ENCODE peak calls at places on chromosomes 2 and 18, in five cellular contexts. S, W, N, E and U are unnamed samples.
A peak's percentile ranks its signal among the peaks of the same experiment; 100 is the strongest.

GRCh38 chr2:75375646-75376582 is 176.6 kb upstream of the TACR1 start:
- DNase-seq in W (no peak), E (no peak), S (no peak), N (no peak), U (no peak)

GRCh38 chr2:10619643-10620042 is 70.1 kb downstream of the NOL10 start:
- DNase-seq in E (no peak), W (no peak), S (no peak), N (no peak), U (no peak)

GRCh38 chr2:288002-288742 is at the start of gene ALKAL2:
- DNase-seq in N (peak; percentile 73), S (no peak), W (no peak), E (peak; percentile 70), U (peak; percentile 39)

GRCh38 chr2:9150906-9151305 is 55.7 kb upstream of the ASAP2 start:
- DNase-seq in E (no peak), N (no peak), S (no peak), W (no peak), U (no peak)

GRCh38 chr2:67215214-67215613 is 181.9 kb upstream of the ETAA1 start:
- DNase-seq in S (no peak), W (no peak), E (peak; percentile 72), N (peak; percentile 22), U (peak; percentile 52)

GRCh38 chr18:54247488-54248175 is 21.7 kb upstream of the POLI start:
- DNase-seq in W (no peak), E (no peak), N (no peak), S (no peak), U (no peak)

GRCh38 chr2:168585700-168586099 is 129.6 kb downstream of the CERS6 start:
- DNase-seq in N (no peak), W (no peak), S (no peak), E (no peak), U (no peak)

GRCh38 chr18:48605408-48605845 is 66.6 kb downstream of the CTIF start:
- DNase-seq in S (no peak), E (peak; percentile 73), N (no peak), W (peak; percentile 23), U (no peak)

GRCh38 chr2:15810451-15811150 is 129.7 kb upstream of the MYCN start:
- DNase-seq in W (no peak), N (peak; percentile 68), S (no peak), E (no peak), U (no peak)

GRCh38 chr2:223944704-223945531 is at the start of gene WDFY1:
- DNase-seq in E (peak; percentile 91), W (no peak), N (peak; percentile 90), S (peak; percentile 91), U (peak; percentile 90)
- TF ChIP-seq POLR2A in E (peak; percentile 62), W (peak; percentile 98), N (peak; percentile 78), S (no peak), U (no peak)

GRCh38 chr2:1633092-1633721 is 111.1 kb downstream of the PXDN start:
- DNase-seq in W (no peak), N (no peak), E (no peak), S (peak; percentile 34), U (peak; percentile 24)

GRCh38 chr2:1635826-1636225 is 108.5 kb downstream of the PXDN start:
- DNase-seq in E (no peak), S (no peak), N (peak; percentile 6), W (no peak), U (peak; percentile 17)

GRCh38 chr2:1633936-1634587 is 110.3 kb downstream of the PXDN start:
- DNase-seq in W (no peak), E (no peak), S (no peak), N (no peak), U (peak; percentile 19)

GRCh38 chr2:1636791-1637415 is 107.4 kb downstream of the PXDN start:
- DNase-seq in S (no peak), E (no peak), N (no peak), W (no peak), U (no peak)

DNA sequence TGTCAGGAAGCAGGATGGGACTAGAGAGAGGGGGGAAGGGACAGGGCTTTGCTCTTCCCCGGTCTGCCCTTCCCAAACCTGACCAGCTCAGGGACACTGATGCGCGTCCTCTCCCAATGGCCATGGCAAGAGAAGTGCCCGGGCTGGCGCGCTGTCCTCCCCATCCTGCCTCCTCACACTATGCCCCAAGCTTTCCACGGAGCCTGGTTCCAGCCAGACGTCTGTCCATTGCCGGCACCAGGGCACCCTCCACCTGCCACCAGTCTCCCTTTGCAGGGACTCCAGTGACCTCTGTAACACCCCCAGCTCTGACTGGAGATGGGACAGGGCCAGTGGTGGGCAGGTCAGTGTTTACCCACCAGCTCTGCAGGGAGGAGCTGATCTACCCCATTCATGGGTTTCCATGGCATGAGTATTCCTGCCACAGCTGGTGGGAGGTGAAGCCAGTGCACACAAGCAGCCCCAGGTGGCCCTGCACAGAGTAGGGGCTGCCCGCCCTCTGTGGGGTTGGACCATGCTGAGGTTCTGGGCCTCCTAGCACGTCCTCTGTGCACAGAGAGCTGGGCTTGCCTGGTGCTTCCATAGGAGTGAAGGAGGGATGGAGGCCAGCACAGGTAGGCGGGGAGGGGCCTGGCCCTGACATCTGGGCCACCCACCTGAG is 109.5 kb downstream of the PXDN start:
- DNase-seq in N (no peak), W (no peak), E (no peak), S (no peak), U (peak; percentile 19)
- H3K36me3 ChIP-seq in N (no peaks in the 10 kb centered on the region), W (no peaks in the 10 kb centered on the region), E (peaks cover 36% of the 10 kb centered on the region), S (peaks cover 36% of the 10 kb centered on the region), U (peaks cover 62% of the 10 kb centered on the region)

DNA sequence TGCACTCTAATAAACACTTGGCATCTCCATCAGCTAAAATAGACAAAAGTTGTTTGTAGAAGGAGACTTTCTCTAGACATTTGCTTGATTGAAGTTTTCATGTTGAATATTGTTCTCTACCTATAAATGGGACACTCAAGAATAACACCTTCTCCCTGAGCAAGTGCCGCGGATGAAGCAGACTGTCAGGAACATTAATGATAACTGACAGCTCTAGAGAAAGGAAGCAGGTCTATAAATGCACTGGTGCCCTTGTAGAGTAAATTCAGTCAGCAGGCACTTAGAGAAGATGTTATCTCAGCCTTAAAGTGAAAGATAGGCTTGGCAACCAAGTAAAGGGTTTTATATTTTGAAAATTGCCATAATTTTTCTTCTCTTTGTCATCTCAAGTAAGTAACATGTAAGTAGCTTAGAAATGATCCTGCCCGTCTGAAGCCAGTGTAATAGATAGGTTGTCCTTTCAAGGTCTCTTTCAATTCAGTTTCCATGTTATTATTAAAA is 224.6 kb downstream of the ARL6IP6 start:
- DNase-seq in W (no peak), S (no peak), N (no peak), E (no peak), U (no peak)
- TF ChIP-seq EP300 in W (no peak), S (no peak), N (no peak), E (no peak), U (no peak)

GRCh38 chr2:157838442-157839161 is 37.5 kb downstream of the ACVR1 start:
- DNase-seq in S (no peak), E (no peak), W (no peak), N (peak; percentile 31), U (peak; percentile 39)
- TF ChIP-seq POLR2A in S (no peak), E (no peak), W (no peak), N (no peak), U (no peak)

DNA sequence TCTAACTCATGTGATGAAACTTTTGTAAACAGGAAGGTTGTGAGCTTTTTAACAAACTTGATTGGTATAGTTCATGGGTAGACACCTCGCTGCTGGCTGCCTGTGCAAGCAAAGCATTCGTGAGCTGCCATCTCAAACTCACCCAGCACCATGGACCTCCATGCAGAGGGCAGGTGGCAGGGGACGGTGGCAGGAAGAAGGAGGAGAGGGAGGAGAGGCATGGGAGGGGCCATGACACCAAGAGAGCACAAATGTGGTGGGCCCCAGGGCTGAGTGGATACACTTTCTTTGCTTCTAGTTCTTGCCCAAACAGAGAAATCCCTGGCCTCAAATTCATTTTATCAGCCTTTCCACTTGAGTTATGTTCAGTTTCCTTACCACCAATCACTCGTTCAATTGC is 29.1 kb downstream of the AFG3L2 start:
- DNase-seq in W (no peak), E (no peak), S (no peak), N (no peak), U (no peak)
- H3K36me3 ChIP-seq in W (peaks cover 23% of the 10 kb centered on the region), E (peaks cover 43% of the 10 kb centered on the region), S (peaks cover 95% of the 10 kb centered on the region), N (no peaks in the 10 kb centered on the region), U (peaks cover 100% of the 10 kb centered on the region)

GRCh38 chr18:8031496-8031895 is 464.4 kb downstream of the PTPRM start:
- DNase-seq in E (no peak), W (no peak), N (no peak), S (no peak), U (no peak)
- TF ChIP-seq EP300 in E (no peak), W (no peak), N (no peak), S (no peak), U (no peak)